ENCODE peak calls at places on chromosome 5, in nine cellular contexts. N is cardiac muscle cell, X is lung, V is NT2/D1, W is T-helper 1 cell, L is stromal cell of bone marrow, H is Ammon's horn, R is NCI-H1092 treated with DMSO at 0.1 percent for 48 hours, J is fibroblast of mammary gland. U is an unnamed sample.

GRCh38 chr5:66909364-66909763 is 287.2 kb downstream of the CD180 start:
- DNase-seq in N (no peak), X (no peak), V (no peak), W (no peak), L (no peak), H (no peak), R (no peak), J (no peak), U (no peak)

GRCh38 chr5:81950996-81951395 is 20.8 kb upstream of the ATG10 start:
- DNase-seq in N (no peak), X (no peak), V (no peak), W (no peak), L (no peak), H (no peak), R (no peak), J (no peak), U (no peak)

GRCh38 chr5:141969783-141970741 is 1.2 kb downstream of the RNF14 start:
- DNase-seq in N (peak; percentile 45), X (no peak), V (no peak), W (no peak), L (no peak), H (no peak), R (no peak), J (peak; percentile 32), U (no peak)

GRCh38 chr5:97840643-97841042 is 657.6 kb upstream of the RIOK2 start:
- DNase-seq in N (no peak), X (no peak), V (no peak), W (no peak), L (no peak), H (no peak), R (no peak), J (peak; percentile 26), U (no peak)

GRCh38 chr5:172342907-172343306 is 59.3 kb upstream of the UBTD2 start:
- DNase-seq in N (peak; percentile 37), X (no peak), V (no peak), W (no peak), L (no peak), H (no peak), R (no peak), J (no peak), U (no peak)

GRCh38 chr5:138580777-138581176 is 5.6 kb upstream of the HSPA9 start:
- DNase-seq in N (no peak), X (no peak), V (no peak), W (no peak), L (no peak), H (no peak), R (no peak), J (no peak), U (no peak)

GRCh38 chr5:168609806-168610482 is 30.8 kb upstream of the PANK3 start:
- DNase-seq in N (no peak), X (no peak), V (no peak), W (no peak), L (no peak), H (no peak), R (no peak), J (no peak), U (no peak)

GRCh38 chr5:80591352-80591751 is 21.3 kb upstream of the ANKRD34B start:
- DNase-seq in N (no peak), X (no peak), V (no peak), W (no peak), L (peak; percentile 50), H (no peak), R (no peak), J (peak; percentile 44), U (no peak)

GRCh38 chr5:137186759-137187461 is 312.2 kb downstream of the SPOCK1 start:
- DNase-seq in N (peak; percentile 27), X (no peak), V (no peak), W (no peak), L (peak; percentile 58), H (no peak), R (no peak), J (peak; percentile 94), U (no peak)

GRCh38 chr5:56112526-56113121 is 117.9 kb upstream of the IL6ST start:
- DNase-seq in N (no peak), X (no peak), V (no peak), W (no peak), L (no peak), H (no peak), R (no peak), J (peak; percentile 46), U (no peak)

GRCh38 chr5:157444224-157444623 is 15.8 kb upstream of the NIPAL4 start:
- DNase-seq in N (no peak), X (no peak), V (no peak), W (no peak), L (no peak), H (no peak), R (peak; percentile 23), J (no peak), U (no peak)

GRCh38 chr5:177234761-177235315 is 68.7 kb downstream of the RAB24 start:
- DNase-seq in N (no peak), X (no peak), V (no peak), W (no peak), L (no peak), H (no peak), R (no peak), J (no peak), U (no peak)

U was measured in T-helper 17 cell.